ENCODE peak calls at places on chromosomes 6 and 20, in ten cellular contexts. C, I, V, X, Q, L, K, Z, R and A are unnamed samples.

GRCh38 chr6:6177754-6178153 is 142.7 kb downstream of the F13A1 start:
- DNase-seq in C (no peak), I (no peak), V (no peak), X (no peak), Q (no peak), L (no peak), K (no peak), Z (no peak), R (no peak), A (no peak)

GRCh38 chr6:170345662-170346061 is 39.1 kb downstream of the FAM120B start:
- DNase-seq in C (peak; percentile 9), I (peak; percentile 26), V (no peak), X (no peak), Q (peak; percentile 30), L (no peak), K (no peak), Z (no peak), R (no peak), A (no peak)

GRCh38 chr6:167150815-167151557 is 6.8 kb downstream of the GPR31 start:
- DNase-seq in C (no peak), I (no peak), V (no peak), X (no peak), Q (peak; percentile 8), L (peak; percentile 50), K (no peak), Z (no peak), R (no peak), A (no peak)

GRCh38 chr6:125968493-125968892 is 11.9 kb downstream of the HINT3 start:
- DNase-seq in C (no peak), I (no peak), V (no peak), X (no peak), Q (no peak), L (no peak), K (no peak), Z (no peak), R (no peak), A (no peak)

GRCh38 chr20:59437601-59438031 is 137.2 kb downstream of the EDN3 start:
- DNase-seq in C (no peak), I (no peak), V (no peak), X (no peak), Q (no peak), L (no peak), K (no peak), Z (no peak), R (no peak), A (no peak)

GRCh38 chr6:108598316-108598863 is 37.7 kb downstream of the FOXO3 start:
- DNase-seq in C (no peak), I (no peak), V (no peak), X (no peak), Q (peak; percentile 36), L (no peak), K (no peak), Z (no peak), R (no peak), A (no peak)

GRCh38 chr6:26312096-26312463 is 52.9 kb upstream of the BTN3A2 start:
- DNase-seq in C (no peak), I (no peak), V (no peak), X (no peak), Q (peak; percentile 16), L (no peak), K (no peak), Z (no peak), R (no peak), A (no peak)

GRCh38 chr20:59063358-59064213 is 21.0 kb upstream of the PRELID3B start:
- DNase-seq in C (peak; percentile 68), I (peak; percentile 92), V (peak; percentile 56), X (peak; percentile 82), Q (peak; percentile 92), L (no peak), K (peak; percentile 84), Z (no peak), R (no peak), A (no peak)

GRCh38 chr6:79833264-79833663 is 114.1 kb downstream of the ELOVL4 start:
- DNase-seq in C (no peak), I (no peak), V (no peak), X (no peak), Q (no peak), L (no peak), K (no peak), Z (no peak), R (no peak), A (no peak)

GRCh38 chr20:13312300-13312699 is 91.2 kb downstream of the ISM1 start:
- DNase-seq in C (no peak), I (no peak), V (no peak), X (no peak), Q (no peak), L (no peak), K (no peak), Z (no peak), R (no peak), A (no peak)

GRCh38 chr6:164532546-164533362 is 776.7 kb downstream of the C6orf118 start:
- DNase-seq in C (no peak), I (no peak), V (no peak), X (peak; percentile 26), Q (no peak), L (no peak), K (no peak), Z (no peak), R (no peak), A (no peak)

GRCh38 chr6:81857812-81858211 is 105.3 kb upstream of the TENT5A start:
- DNase-seq in C (no peak), I (peak; percentile 18), V (peak; percentile 34), X (peak; percentile 41), Q (peak; percentile 32), L (no peak), K (no peak), Z (no peak), R (no peak), A (no peak)

GRCh38 chr6:13709698-13710551 is 1.7 kb downstream of the RANBP9 start:
- DNase-seq in C (peak; percentile 72), I (peak; percentile 47), V (no peak), X (no peak), Q (peak; percentile 61), L (no peak), K (no peak), Z (no peak), R (no peak), A (no peak)

GRCh38 chr6:13711384-13711725 is 280 bp downstream of the RANBP9 start:
- DNase-seq in C (no peak), I (peak; percentile 39), V (no peak), X (peak; percentile 76), Q (peak; percentile 65), L (peak; percentile 55), K (no peak), Z (no peak), R (no peak), A (no peak)

GRCh38 chr6:13712485-13712990 is 903 bp upstream of the RANBP9 start:
- DNase-seq in C (peak; percentile 82), I (no peak), V (no peak), X (no peak), Q (peak; percentile 20), L (no peak), K (no peak), Z (no peak), R (no peak), A (no peak)

GRCh38 chr6:13710552-13711383 is 867 bp downstream of the RANBP9 start:
- DNase-seq in C (peak; percentile 53), I (no peak), V (peak; percentile 27), X (peak; percentile 42), Q (peak; percentile 26), L (peak; percentile 54), K (no peak), Z (peak; percentile 19), R (no peak), A (peak; percentile 48)

DNA sequence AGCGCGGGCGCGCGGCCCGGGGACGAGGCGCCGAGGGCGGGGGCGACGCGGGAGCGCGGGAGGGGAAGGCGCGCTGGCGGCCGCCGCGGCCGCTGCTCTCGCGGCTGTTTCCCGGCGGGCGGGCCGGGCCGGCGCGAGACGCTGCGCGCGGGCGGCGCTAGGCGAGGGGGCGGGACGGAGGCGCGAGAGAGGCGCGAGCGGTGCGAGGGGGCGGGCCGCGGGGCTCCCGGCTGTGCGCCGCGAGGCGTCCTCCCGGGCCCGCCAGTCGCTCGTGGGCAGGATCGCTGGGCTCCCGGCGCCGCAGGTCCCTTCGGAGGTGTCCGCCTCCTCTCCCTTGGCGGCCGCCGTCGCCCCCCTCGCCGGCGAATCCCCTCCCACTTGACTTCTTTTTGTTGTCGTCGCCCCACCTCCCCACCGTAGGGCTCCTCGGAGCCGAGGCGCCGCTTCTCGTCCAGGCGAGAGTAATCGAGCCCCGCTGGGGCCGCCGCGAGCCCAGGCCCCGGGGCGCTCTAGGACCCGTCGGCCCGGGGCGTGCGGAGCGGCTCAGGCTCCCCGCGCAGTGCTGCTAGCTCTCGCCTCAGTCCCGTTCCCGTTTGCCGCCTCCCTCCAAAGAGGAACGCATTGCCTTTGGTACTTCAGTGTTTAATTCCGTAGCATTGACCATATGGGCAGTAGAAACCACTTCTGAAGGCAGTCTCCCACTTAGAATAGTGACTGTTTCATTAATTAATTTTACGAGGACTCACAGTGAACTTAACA is at the start of gene RANBP9:
- DNase-seq in C (peak; percentile 90), I (peak; percentile 83), V (peak; percentile 88), X (peak; percentile 89), Q (peak; percentile 92), L (peak; percentile 89), K (peak; percentile 96), Z (peak; percentile 82), R (peak; percentile 54), A (peak; percentile 79)
- H3K4me1 ChIP-seq in C (peaks cover 25% of the 10 kb centered on the region), I (peaks cover 20% of the 10 kb centered on the region), V (peaks cover 43% of the 10 kb centered on the region), X (peaks cover 28% of the 10 kb centered on the region), Q (peaks cover 2% of the 10 kb centered on the region), L (peaks cover 2% of the 10 kb centered on the region), K (peaks cover 24% of the 10 kb centered on the region), Z (peaks cover 4% of the 10 kb centered on the region), R (peaks cover 21% of the 10 kb centered on the region), A (peaks cover 33% of the 10 kb centered on the region)

DNA sequence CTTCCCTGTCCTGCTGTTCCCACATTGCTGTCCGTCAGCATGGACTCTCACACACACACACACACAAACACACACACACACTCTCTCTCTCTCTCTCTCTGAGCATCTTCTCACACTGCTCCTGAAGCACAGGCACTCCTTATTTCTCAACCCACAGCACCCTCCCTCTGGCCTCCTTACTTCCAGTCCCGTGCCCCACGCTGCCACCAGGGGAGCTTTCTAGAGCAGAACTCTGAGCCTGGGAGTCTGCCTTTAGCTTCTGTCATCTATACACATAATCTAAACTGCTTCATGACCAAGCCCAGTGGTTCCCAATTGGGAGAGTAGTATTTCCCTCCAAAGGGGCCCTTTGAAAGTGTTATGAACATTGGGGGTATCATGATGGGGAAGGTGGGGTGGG is 29.1 kb downstream of the HECA start:
- DNase-seq in C (no peak), I (no peak), V (no peak), X (no peak), Q (no peak), L (no peak), K (no peak), Z (no peak), R (no peak), A (no peak)
- TF ChIP-seq CTCF in C (no peak), I (no peak), V (no peak), X (no peak), Q (no peak), L (peak; percentile 40), K (no peak), Z (no peak), R (no peak), A (no peak)

GRCh38 chr6:116982401-116982800 is 105.4 kb downstream of the RFX6 start:
- DNase-seq in C (no peak), I (no peak), V (no peak), X (no peak), Q (no peak), L (no peak), K (no peak), Z (no peak), R (no peak), A (no peak)
- H3K27ac ChIP-seq in C (no peak overlapping the region), I (no peak overlapping the region), V (no peak overlapping the region), X (no peak overlapping the region), Q (no peak overlapping the region), L (no peak overlapping the region), K (no peak overlapping the region), Z (no peak overlapping the region), R (no peak overlapping the region), A (no peak overlapping the region)

GRCh38 chr20:22455259-22455658 is 129.1 kb downstream of the FOXA2 start:
- DNase-seq in C (no peak), I (no peak), V (no peak), X (no peak), Q (no peak), L (no peak), K (no peak), Z (no peak), R (no peak), A (no peak)
- H3K4me1 ChIP-seq in C (no peaks in the 10 kb centered on the region), I (no peaks in the 10 kb centered on the region), V (no peaks in the 10 kb centered on the region), X (no peaks in the 10 kb centered on the region), Q (no peaks in the 10 kb centered on the region), L (peaks cover 2% of the 10 kb centered on the region), K (no peaks in the 10 kb centered on the region), Z (no peaks in the 10 kb centered on the region), R (no peaks in the 10 kb centered on the region), A (no peaks in the 10 kb centered on the region)